ENCODE peak calls at places on chromosome 5, in nine cellular contexts. C is activated T-cell treated with anti-CD3 and anti-CD28 coated beads, Interleukin-2, amount 50 U/mL, for 72 hours; I is tibial artery; T is transverse colon; V is left lung; F is GM12892; E is amniotic stem cell; N is GM12878; R is NCI-H446. D is an unnamed sample.

GRCh38 chr5:38725419-38725865 is 120.4 kb upstream of the OSMR start:
- DNase-seq in C (no peak), I (no peak), T (no peak), V (no peak), F (no peak), E (no peak), N (no peak), R (no peak), D (no peak)

GRCh38 chr5:159209438-159210305 is at the start of gene RNF145:
- DNase-seq in C (peak; percentile 94), I (peak; percentile 89), T (peak; percentile 89), V (peak; percentile 92), F (peak; percentile 72), E (peak; percentile 76), N (peak; percentile 62), R (peak; percentile 48), D (peak; percentile 95)

GRCh38 chr5:104367978-104368377 is 805.4 kb upstream of the NUDT12 start:
- DNase-seq in C (no peak), I (no peak), T (no peak), V (no peak), F (no peak), E (no peak), N (no peak), R (no peak), D (no peak)

GRCh38 chr5:147240266-147240985 is 5.6 kb downstream of the STK32A start:
- DNase-seq in C (no peak), I (no peak), T (no peak), V (no peak), F (no peak), E (no peak), N (no peak), R (no peak), D (no peak)

GRCh38 chr5:60677831-60678664 is 21.9 kb downstream of the DEPDC1B start:
- DNase-seq in C (no peak), I (no peak), T (peak; percentile 85), V (no peak), F (no peak), E (peak; percentile 37), N (peak; percentile 20), R (peak; percentile 22), D (peak; percentile 16)

GRCh38 chr5:104942735-104943134 is 1380.1 kb upstream of the NUDT12 start:
- DNase-seq in C (no peak), I (no peak), T (no peak), V (no peak), F (no peak), E (no peak), N (no peak), R (no peak), D (no peak)

GRCh38 chr5:178291969-178292825 is 59.6 kb upstream of the PHYKPL start:
- DNase-seq in C (no peak), I (peak; percentile 37), T (no peak), V (peak; percentile 11), F (no peak), E (no peak), N (no peak), R (no peak), D (no peak)

GRCh38 chr5:163534476-163535172 is 29.2 kb downstream of the MAT2B start:
- DNase-seq in C (no peak), I (no peak), T (no peak), V (no peak), F (no peak), E (no peak), N (no peak), R (no peak), D (no peak)

GRCh38 chr5:80756292-80756691 is 101.5 kb upstream of the DHFR start:
- DNase-seq in C (no peak), I (no peak), T (no peak), V (no peak), F (no peak), E (no peak), N (no peak), R (no peak), D (no peak)

GRCh38 chr5:81633916-81634315 is 117.0 kb downstream of the SSBP2 start:
- DNase-seq in C (no peak), I (no peak), T (no peak), V (no peak), F (no peak), E (no peak), N (no peak), R (no peak), D (no peak)

GRCh38 chr5:170643591-170643990 is 139.8 kb downstream of the KCNIP1 start:
- DNase-seq in C (no peak), I (peak; percentile 55), T (no peak), V (no peak), F (no peak), E (no peak), N (no peak), R (no peak), D (no peak)

GRCh38 chr5:12669326-12669725 is 765.1 kb upstream of the CTNND2 start:
- DNase-seq in C (no peak), I (no peak), T (no peak), V (no peak), F (no peak), E (no peak), N (no peak), R (no peak), D (no peak)

GRCh38 chr5:179608131-179608581 is 15.3 kb downstream of the HNRNPH1 start:
- DNase-seq in C (peak; percentile 40), I (peak; percentile 58), T (no peak), V (no peak), F (no peak), E (no peak), N (no peak), R (no peak), D (no peak)

GRCh38 chr5:149610583-149611250 is 29.4 kb downstream of the ARHGEF37 start:
- DNase-seq in C (no peak), I (no peak), T (no peak), V (no peak), F (no peak), E (no peak), N (no peak), R (no peak), D (no peak)

GRCh38 chr5:14895301-14895700 is 23.7 kb upstream of the ANKH start:
- DNase-seq in C (no peak), I (no peak), T (peak; percentile 65), V (no peak), F (no peak), E (no peak), N (no peak), R (no peak), D (no peak)

D was measured in naive B cell.